ENCODE peak calls at places on chromosome X, in five cellular contexts. U is endothelial cell, A is foreskin fibroblast, L is COR-L47, O is activated B cell treated with CpG ODN at 0.5 μM for 24 hours. Y is an unnamed sample.

GRCh38 chrX:47514553-47515235 is 31.7 kb upstream of the ZNF41 start:
- DNase-seq in U (no peak), A (peak; percentile 66), L (no peak), O (no peak), Y (no peak)

GRCh38 chrX:88416002-88416401 is 331.0 kb upstream of the CPXCR1 start:
- DNase-seq in U (no peak), A (no peak), L (no peak), O (no peak), Y (no peak)

GRCh38 chrX:42797646-42798045 is 19.7 kb upstream of the PPP1R2C start:
- DNase-seq in U (no peak), A (peak; percentile 19), L (no peak), O (no peak), Y (no peak)

GRCh38 chrX:153638041-153638371 is 9.0 kb upstream of the DUSP9 start:
- DNase-seq in U (no peak), A (no peak), L (no peak), O (no peak), Y (no peak)

GRCh38 chrX:38837389-38837788 is 36.1 kb downstream of the MID1IP1 start:
- DNase-seq in U (no peak), A (peak; percentile 19), L (no peak), O (no peak), Y (no peak)

GRCh38 chrX:42996861-42997260 is 218.9 kb upstream of the PPP1R2C start:
- DNase-seq in U (peak; percentile 4), A (no peak), L (no peak), O (no peak), Y (no peak)

GRCh38 chrX:103254171-103254824 is 657 bp downstream of the TCEAL8 start:
- DNase-seq in U (peak; percentile 56), A (peak; percentile 54), L (peak; percentile 54), O (no peak), Y (no peak)

GRCh38 chrX:109735241-109735744 is 2.2 kb upstream of the ACSL4 start:
- DNase-seq in U (no peak), A (no peak), L (no peak), O (no peak), Y (no peak)

GRCh38 chrX:44775726-44776125 is 68.1 kb upstream of the DUSP21 start:
- DNase-seq in U (no peak), A (no peak), L (no peak), O (no peak), Y (no peak)

GRCh38 chrX:108699368-108699767 is 37.0 kb downstream of the IRS4 start:
- DNase-seq in U (no peak), A (peak; percentile 32), L (no peak), O (no peak), Y (no peak)

GRCh38 chrX:723781-724180 is 93.2 kb downstream of the SHOX start:
- DNase-seq in U (no peak), A (no peak), L (no peak), O (no peak), Y (no peak)

GRCh38 chrX:97401154-97401553 is 517.4 kb downstream of the RPA4 start:
- DNase-seq in U (no peak), A (peak; percentile 63), L (no peak), O (no peak), Y (no peak)

GRCh38 chrX:132986556-132986955 is 28.1 kb upstream of the HS6ST2 start:
- DNase-seq in U (no peak), A (no peak), L (no peak), O (no peak), Y (no peak)

GRCh38 chrX:134251241-134251640 is 14.3 kb downstream of the CCDC160 start:
- DNase-seq in U (no peak), A (no peak), L (no peak), O (no peak), Y (no peak)

GRCh38 chrX:150929058-150929457 is 30.6 kb upstream of the CD99L2 start:
- DNase-seq in U (no peak), A (no peak), L (no peak), O (no peak), Y (no peak)

GRCh38 chrX:154779261-154779660 is 16.6 kb downstream of the DKC1 start:
- DNase-seq in U (no peak), A (peak; percentile 52), L (no peak), O (no peak), Y (no peak)

GRCh38 chrX:151970661-151971060 is 3.8 kb downstream of the GABRE start:
- DNase-seq in U (no peak), A (peak; percentile 89), L (no peak), O (no peak), Y (no peak)

GRCh38 chrX:15781964-15782711 is 8.1 kb upstream of the ZRSR2 start:
- DNase-seq in U (no peak), A (no peak), L (no peak), O (no peak), Y (no peak)

GRCh38 chrX:132488819-132489255 is at the start of gene MBNL3:
- DNase-seq in U (peak; percentile 45), A (peak; percentile 72), L (peak; percentile 53), O (no peak), Y (peak; percentile 49)

GRCh38 chrX:107748490-107748889 is 27.1 kb downstream of the TSC22D3 start:
- DNase-seq in U (no peak), A (no peak), L (no peak), O (no peak), Y (no peak)

GRCh38 chrX:12138366-12139313 is at the start of gene FRMPD4:
- DNase-seq in U (peak; percentile 15), A (peak; percentile 36), L (peak; percentile 38), O (no peak), Y (no peak)

GRCh38 chrX:127128282-127128681 is 308.8 kb downstream of the PRR32 start:
- DNase-seq in U (no peak), A (no peak), L (no peak), O (no peak), Y (no peak)

GRCh38 chrX:103656623-103657022 is 27.8 kb downstream of the TCEAL1 start:
- DNase-seq in U (no peak), A (peak; percentile 90), L (no peak), O (no peak), Y (no peak)

GRCh38 chrX:109793191-109793590 is 60.1 kb upstream of the ACSL4 start:
- DNase-seq in U (no peak), A (no peak), L (no peak), O (no peak), Y (no peak)

GRCh38 chrX:10618911-10619310 is 1.5 kb downstream of the MID1 start:
- DNase-seq in U (no peak), A (peak; percentile 35), L (no peak), O (no peak), Y (no peak)

GRCh38 chrX:118216488-118216887 is 99.9 kb upstream of the KLHL13 start:
- DNase-seq in U (no peak), A (no peak), L (peak; percentile 81), O (no peak), Y (no peak)

GRCh38 chrX:46812445-46812844 is 24.4 kb upstream of the RP2 start:
- DNase-seq in U (no peak), A (no peak), L (no peak), O (no peak), Y (no peak)

GRCh38 chrX:48083706-48084105 is 12.3 kb upstream of the ZNF630 start:
- DNase-seq in U (no peak), A (no peak), L (no peak), O (no peak), Y (no peak)

GRCh38 chrX:108186811-108187210 is 95.2 kb downstream of the ATG4A start:
- DNase-seq in U (no peak), A (peak; percentile 84), L (no peak), O (no peak), Y (no peak)

GRCh38 chrX:131895002-131895401 is 128.1 kb upstream of the STK26 start:
- DNase-seq in U (no peak), A (peak; percentile 1), L (no peak), O (no peak), Y (no peak)

GRCh38 chrX:136185409-136186022 is 38.2 kb downstream of the FHL1 start:
- DNase-seq in U (no peak), A (peak; percentile 68), L (no peak), O (no peak), Y (no peak)

GRCh38 chrX:129938081-129938480 is 32.1 kb downstream of the UTP14A start:
- DNase-seq in U (no peak), A (no peak), L (no peak), O (no peak), Y (no peak)

GRCh38 chrX:150581093-150581775 is 12.8 kb downstream of the MTM1 start:
- DNase-seq in U (no peak), A (peak; percentile 74), L (no peak), O (no peak), Y (no peak)

GRCh38 chrX:47797084-47797483 is 39.6 kb upstream of the ZNF81 start:
- DNase-seq in U (no peak), A (no peak), L (no peak), O (no peak), Y (no peak)

GRCh38 chrX:103918584-103919335 is 43.7 kb upstream of the TMSB15B start:
- DNase-seq in U (peak; percentile 63), A (peak; percentile 75), L (peak; percentile 57), O (peak; percentile 45), Y (peak; percentile 32)

GRCh38 chrX:133881011-133881410 is 104.4 kb downstream of the GPC3 start:
- DNase-seq in U (no peak), A (no peak), L (no peak), O (no peak), Y (no peak)

GRCh38 chrX:107731831-107732502 is 43.6 kb downstream of the TSC22D3 start:
- DNase-seq in U (no peak), A (peak; percentile 87), L (no peak), O (no peak), Y (no peak)